ENCODE peak calls at places on chromosomes 11 and 22, in five cellular contexts. G is stimulated activated CD8-positive, alpha-beta memory T cell treated with anti-CD3 and anti-CD28 coated beads, Interleukin-2, amount 100 ng/mL, for 48 hours; K is cardiac fibroblast; T is activated naive CD4-positive, alpha-beta T cell; E is HFFc6. U is an unnamed sample.

GRCh38 chr22:35580351-35581022 is 36.6 kb downstream of the MB start:
- DNase-seq in G (no peak), K (no peak), T (no peak), E (no peak), U (no peak)

GRCh38 chr11:6259638-6260019 is at the start of gene CCKBR:
- DNase-seq in G (peak), K (no peak), T (no peak), E (no peak), U (no peak)

GRCh38 chr22:40874016-40874415 is 12.1 kb upstream of the DNAJB7 start:
- DNase-seq in G (no peak), K (no peak), T (no peak), E (no peak), U (no peak)

GRCh38 chr11:108985611-108986279 is 320.9 kb downstream of the DDX10 start:
- DNase-seq in G (no peak), K (peak), T (no peak), E (peak), U (no peak)

GRCh38 chr22:46515208-46516111 is 22.0 kb downstream of the CELSR1 start:
- DNase-seq in G (no peak), K (peak), T (no peak), E (peak), U (no peak)

GRCh38 chr11:110715541-110715940 is 3.3 kb upstream of the ARHGAP20 start:
- DNase-seq in G (no peak), K (peak), T (no peak), E (peak), U (no peak)

GRCh38 chr11:61542661-61543060 is 34.1 kb downstream of the LRRC10B start:
- DNase-seq in G (no peak), K (no peak), T (no peak), E (no peak), U (no peak)

GRCh38 chr11:60926500-60926899 is 2.2 kb downstream of the TMEM132A start:
- DNase-seq in G (no peak), K (no peak), T (no peak), E (no peak), U (no peak)

GRCh38 chr11:126163074-126163700 is 48.3 kb downstream of the RPUSD4 start:
- DNase-seq in G (no peak), K (peak), T (no peak), E (peak), U (no peak)

GRCh38 chr11:96267490-96268010 is 75.4 kb downstream of the MAML2 start:
- DNase-seq in G (peak), K (no peak), T (no peak), E (no peak), U (no peak)

GRCh38 chr11:1896895-1897294 is 5.2 kb upstream of the PRR33 start:
- DNase-seq in G (no peak), K (no peak), T (no peak), E (no peak), U (no peak)

GRCh38 chr22:27046603-27047002 is 389.2 kb downstream of the MIAT start:
- DNase-seq in G (no peak), K (no peak), T (no peak), E (no peak), U (no peak)

GRCh38 chr11:18633256-18634139 is 644 bp downstream of the SPTY2D1 start:
- DNase-seq in G (peak), K (peak), T (no peak), E (peak), U (no peak)

GRCh38 chr11:20089796-20090653 is 70.2 kb downstream of the DBX1 start:
- DNase-seq in G (no peak), K (peak), T (no peak), E (no peak), U (no peak)

GRCh38 chr11:518463-519202 is 11.6 kb upstream of the RNH1 start:
- DNase-seq in G (peak), K (peak), T (no peak), E (peak), U (peak)

GRCh38 chr11:23865341-23865975 is 631.4 kb upstream of the LUZP2 start:
- DNase-seq in G (no peak), K (no peak), T (no peak), E (peak), U (no peak)

GRCh38 chr22:46129390-46130041 is 20.8 kb upstream of the PPARA start:
- DNase-seq in G (no peak), K (no peak), T (no peak), E (no peak), U (no peak)

GRCh38 chr22:44286673-44287072 is 26.1 kb downstream of the SHISAL1 start:
- DNase-seq in G (no peak), K (no peak), T (no peak), E (no peak), U (no peak)

GRCh38 chr22:39519681-39520053 is 695 bp upstream of the ATF4 start:
- DNase-seq in G (no peak), K (peak), T (no peak), E (no peak), U (no peak)

GRCh38 chr11:123052884-123053721 is 8.8 kb downstream of the HSPA8 start:
- DNase-seq in G (no peak), K (no peak), T (no peak), E (no peak), U (no peak)

GRCh38 chr11:11691296-11692141 is 69.7 kb upstream of the GALNT18 start:
- DNase-seq in G (no peak), K (no peak), T (no peak), E (no peak), U (no peak)

GRCh38 chr11:2930705-2931415 is 1.6 kb upstream of the PHLDA2 start:
- DNase-seq in G (peak), K (peak), T (no peak), E (peak), U (peak)

GRCh38 chr11:13446444-13446843 is 16.6 kb downstream of the BTBD10 start:
- DNase-seq in G (no peak), K (peak), T (no peak), E (peak), U (no peak)

GRCh38 chr11:102928247-102928646 is 27.3 kb downstream of the MMP13 start:
- DNase-seq in G (no peak), K (no peak), T (no peak), E (no peak), U (no peak)

GRCh38 chr11:1199689-1200610 is 22.9 kb upstream of the MUC5B start:
- DNase-seq in G (no peak), K (no peak), T (no peak), E (no peak), U (peak)

GRCh38 chr11:36069576-36070214 is 125.8 kb downstream of the LDLRAD3 start:
- DNase-seq in G (no peak), K (no peak), T (no peak), E (no peak), U (no peak)

GRCh38 chr11:35011389-35011788 is 95.0 kb downstream of the PDHX start:
- DNase-seq in G (no peak), K (peak), T (no peak), E (peak), U (no peak)

GRCh38 chr11:74008373-74009229 is at the start of gene UCP3:
- DNase-seq in G (no peak), K (no peak), T (no peak), E (no peak), U (no peak)

GRCh38 chr11:134468081-134468668 is 56.1 kb upstream of the B3GAT1 start:
- DNase-seq in G (no peak), K (no peak), T (no peak), E (no peak), U (no peak)

GRCh38 chr11:123235117-123235686 is 40.2 kb upstream of the CLMP start:
- DNase-seq in G (peak), K (peak), T (peak), E (no peak), U (peak)

GRCh38 chr11:124823512-124824376 is 23.5 kb upstream of the MSANTD2 start:
- DNase-seq in G (no peak), K (no peak), T (no peak), E (no peak), U (no peak)

GRCh38 chr11:78050964-78051831 is 12.5 kb upstream of the THRSP start:
- DNase-seq in G (no peak), K (peak), T (no peak), E (peak), U (no peak)

GRCh38 chr22:19903031-19903430 is 38.5 kb upstream of the COMT start:
- DNase-seq in G (no peak), K (no peak), T (no peak), E (no peak), U (peak)

GRCh38 chr11:17914957-17915356 is 97.9 kb downstream of the SERGEF start:
- DNase-seq in G (no peak), K (no peak), T (no peak), E (no peak), U (no peak)

GRCh38 chr11:17401316-17401715 is 12.9 kb upstream of the KCNJ11 start:
- DNase-seq in G (no peak), K (no peak), T (no peak), E (no peak), U (no peak)

GRCh38 chr22:49951001-49951677 is 9.4 kb upstream of the PIM3 start:
- DNase-seq in G (no peak), K (no peak), T (no peak), E (no peak), U (no peak)